ENCODE peak calls at places on chromosomes 5 and 9, in four cellular contexts. Q is activated CD4-positive, alpha-beta memory T cell treated with anti-CD3 and anti-CD28 coated beads, Interleukin-2, amount 10 ng/mL, durations not matched to agents 7 days and 5 days; S is HS-5; I is GM10248. T is an unnamed sample.

GRCh38 chr9:13113751-13114150 is 165.7 kb downstream of the MPDZ start:
- DNase-seq in Q (no peak), S (peak), I (no peak), T (no peak)

GRCh38 chr5:176748967-176749935 is 61.1 kb upstream of the UNC5A start:
- DNase-seq in Q (no peak), S (no peak), I (no peak), T (no peak)

GRCh38 chr5:138653502-138653901 is 78.3 kb upstream of the HSPA9 start:
- DNase-seq in Q (peak), S (no peak), I (no peak), T (no peak)

GRCh38 chr5:33311893-33312292 is 128.9 kb upstream of the TARS1 start:
- DNase-seq in Q (no peak), S (peak), I (no peak), T (peak)

GRCh38 chr5:94884294-94884693 is 265.8 kb downstream of the SLF1 start:
- DNase-seq in Q (no peak), S (no peak), I (no peak), T (no peak)

GRCh38 chr5:96595300-96596090 is 66.7 kb upstream of the CAST start:
- DNase-seq in Q (no peak), S (no peak), I (peak), T (peak)

GRCh38 chr9:27701664-27702063 is 128.4 kb upstream of the C9orf72 start:
- DNase-seq in Q (no peak), S (no peak), I (no peak), T (no peak)

GRCh38 chr5:151063590-151063989 is 17.2 kb downstream of the TNIP1 start:
- DNase-seq in Q (no peak), S (no peak), I (no peak), T (no peak)

GRCh38 chr5:142888469-142889085 is 118.4 kb downstream of the ARHGAP26 start:
- DNase-seq in Q (no peak), S (no peak), I (peak), T (peak)

GRCh38 chr9:106622148-106622547 is 240.8 kb upstream of the ZNF462 start:
- DNase-seq in Q (no peak), S (no peak), I (no peak), T (no peak)

GRCh38 chr9:127531676-127532075 is 80.4 kb downstream of the LRSAM1 start:
- DNase-seq in Q (no peak), S (no peak), I (no peak), T (peak)

GRCh38 chr5:86482008-86482407 is 135.7 kb upstream of the COX7C start:
- DNase-seq in Q (no peak), S (no peak), I (no peak), T (no peak)

GRCh38 chr5:178120661-178121357 is 7.5 kb downstream of the N4BP3 start:
- DNase-seq in Q (peak), S (no peak), I (peak), T (peak)

GRCh38 chr5:57408714-57409113 is 73.9 kb downstream of the ACTBL2 start:
- DNase-seq in Q (no peak), S (no peak), I (no peak), T (no peak)

GRCh38 chr9:134595014-134595413 is 46.6 kb upstream of the COL5A1 start:
- DNase-seq in Q (no peak), S (no peak), I (no peak), T (no peak)

GRCh38 chr9:113011911-113012381 is at the start of gene ZNF883:
- DNase-seq in Q (no peak), S (no peak), I (peak), T (peak)

GRCh38 chr5:141617128-141617527 is 1.7 kb downstream of the DIAPH1 start:
- DNase-seq in Q (no peak), S (no peak), I (no peak), T (no peak)

GRCh38 chr9:89654025-89654662 is 49.3 kb downstream of the GADD45G start:
- DNase-seq in Q (no peak), S (no peak), I (no peak), T (no peak)

GRCh38 chr9:87263291-87263690 is 234.4 kb upstream of the DAPK1 start:
- DNase-seq in Q (no peak), S (no peak), I (no peak), T (no peak)

GRCh38 chr9:71984388-71985069 is 73.1 kb downstream of the C9orf85 start:
- DNase-seq in Q (no peak), S (peak), I (no peak), T (no peak)

GRCh38 chr5:75414241-75414640 is 77.2 kb downstream of the HMGCR start:
- DNase-seq in Q (no peak), S (no peak), I (no peak), T (no peak)

GRCh38 chr9:37390759-37391158 is 31.7 kb upstream of the GRHPR start:
- DNase-seq in Q (peak), S (no peak), I (peak), T (no peak)

GRCh38 chr9:132242621-132243155 is 80.8 kb downstream of the NTNG2 start:
- DNase-seq in Q (no peak), S (no peak), I (no peak), T (no peak)

GRCh38 chr5:133888625-133888991 is 79.8 kb downstream of the C5orf15 start:
- DNase-seq in Q (no peak), S (no peak), I (no peak), T (no peak)

GRCh38 chr9:84669008-84669292 is 579 bp upstream of the NTRK2 start:
- DNase-seq in Q (no peak), S (no peak), I (no peak), T (no peak)

GRCh38 chr9:133691659-133692363 is 46.3 kb downstream of the SARDH start:
- DNase-seq in Q (no peak), S (no peak), I (no peak), T (no peak)

GRCh38 chr5:180333661-180334060 is 19.5 kb downstream of the GFPT2 start:
- DNase-seq in Q (no peak), S (peak), I (no peak), T (peak)

GRCh38 chr5:88845081-88845697 is 37.8 kb downstream of the MEF2C start:
- DNase-seq in Q (no peak), S (no peak), I (peak), T (no peak)

GRCh38 chr5:65925094-65925600 is 1.2 kb upstream of the ERBIN start:
- DNase-seq in Q (peak), S (no peak), I (peak), T (peak)

GRCh38 chr9:36327903-36328302 is 69.7 kb upstream of the GNE start:
- DNase-seq in Q (no peak), S (no peak), I (no peak), T (peak)

GRCh38 chr5:75510836-75511434 is 494 bp downstream of the CERT1 start:
- DNase-seq in Q (no peak), S (no peak), I (peak), T (peak)

GRCh38 chr9:113912816-113913215 is 36.7 kb downstream of the ZNF618 start:
- DNase-seq in Q (no peak), S (no peak), I (no peak), T (no peak)

GRCh38 chr9:115758441-115758840 is 395.1 kb upstream of the PAPPA start:
- DNase-seq in Q (no peak), S (no peak), I (no peak), T (no peak)

T was measured in dermis microvascular lymphatic vessel endothelial cell.